ENCODE peak calls at places on chromosomes 7 and 10, in five cellular contexts. One of them, this sample, is unnamed.

GRCh38 chr7:114715907-114716306 is 206.0 kb upstream of the MDFIC start:
- DNase-seq in Peyer's patch: no peak
- DNase-seq in fibroblast of lung: peak; percentile 21
- DNase-seq in tibial artery: no peak
- DNase-seq in DND-41: no peak
- DNase-seq in this sample: no peak

GRCh38 chr7:28389504-28390385 is 22.6 kb upstream of the CREB5 start:
- DNase-seq in Peyer's patch: no peak
- DNase-seq in fibroblast of lung: peak; percentile 89
- DNase-seq in tibial artery: no peak
- DNase-seq in DND-41: no peak
- DNase-seq in this sample: no peak

GRCh38 chr10:122310311-122311050 is 39.4 kb downstream of the BTBD16 start:
- DNase-seq in Peyer's patch: no peak
- DNase-seq in fibroblast of lung: no peak
- DNase-seq in tibial artery: no peak
- DNase-seq in DND-41: no peak
- DNase-seq in this sample: peak; percentile 57

GRCh38 chr7:80967536-80968297 is 48.9 kb upstream of the SEMA3C start:
- DNase-seq in Peyer's patch: no peak
- DNase-seq in fibroblast of lung: no peak
- DNase-seq in tibial artery: no peak
- DNase-seq in DND-41: no peak
- DNase-seq in this sample: no peak

GRCh38 chr7:134460000-134460399 is 1.1 kb upstream of the AKR1B1 start:
- DNase-seq in Peyer's patch: no peak
- DNase-seq in fibroblast of lung: peak; percentile 33
- DNase-seq in tibial artery: no peak
- DNase-seq in DND-41: no peak
- DNase-seq in this sample: no peak

GRCh38 chr7:99829520-99830160 is 1.8 kb downstream of the CYP3A43 start:
- DNase-seq in Peyer's patch: no peak
- DNase-seq in fibroblast of lung: no peak
- DNase-seq in tibial artery: no peak
- DNase-seq in DND-41: no peak
- DNase-seq in this sample: no peak

GRCh38 chr10:105797234-105797890 is 1156.3 kb downstream of the SORCS3 start:
- DNase-seq in Peyer's patch: no peak
- DNase-seq in fibroblast of lung: no peak
- DNase-seq in tibial artery: no peak
- DNase-seq in DND-41: no peak
- DNase-seq in this sample: no peak

GRCh38 chr7:105336009-105336408 is 52.7 kb downstream of the SRPK2 start:
- DNase-seq in Peyer's patch: no peak
- DNase-seq in fibroblast of lung: peak; percentile 49
- DNase-seq in tibial artery: no peak
- DNase-seq in DND-41: no peak
- DNase-seq in this sample: no peak

GRCh38 chr7:119711104-119711503 is 561.9 kb upstream of the KCND2 start:
- DNase-seq in Peyer's patch: no peak
- DNase-seq in fibroblast of lung: no peak
- DNase-seq in tibial artery: no peak
- DNase-seq in DND-41: no peak
- DNase-seq in this sample: no peak

GRCh38 chr7:31716355-31716754 is 29.3 kb downstream of the PPP1R17 start:
- DNase-seq in Peyer's patch: no peak
- DNase-seq in fibroblast of lung: no peak
- DNase-seq in tibial artery: no peak
- DNase-seq in DND-41: no peak
- DNase-seq in this sample: no peak

GRCh38 chr10:73863039-73863817 is 11.1 kb downstream of the CAMK2G start:
- DNase-seq in Peyer's patch: no peak
- DNase-seq in fibroblast of lung: no peak
- DNase-seq in tibial artery: no peak
- DNase-seq in DND-41: no peak
- DNase-seq in this sample: no peak

GRCh38 chr7:138875794-138876193 is 77.8 kb upstream of the ATP6V0A4 start:
- DNase-seq in Peyer's patch: peak; percentile 24
- DNase-seq in fibroblast of lung: peak; percentile 40
- DNase-seq in tibial artery: no peak
- DNase-seq in DND-41: peak; percentile 80
- DNase-seq in this sample: no peak

GRCh38 chr7:1902231-1902855 is 232.3 kb downstream of the ELFN1 start:
- DNase-seq in Peyer's patch: no peak
- DNase-seq in fibroblast of lung: no peak
- DNase-seq in tibial artery: no peak
- DNase-seq in DND-41: no peak
- DNase-seq in this sample: no peak

GRCh38 chr10:87930929-87931835 is 67.8 kb downstream of the PTEN start:
- DNase-seq in Peyer's patch: no peak
- DNase-seq in fibroblast of lung: no peak
- DNase-seq in tibial artery: no peak
- DNase-seq in DND-41: no peak
- DNase-seq in this sample: no peak

GRCh38 chr7:73683056-73683915 is at the start of the genes BUD23 and DNAJC30:
- DNase-seq in Peyer's patch: peak; percentile 97
- DNase-seq in fibroblast of lung: peak; percentile 95
- DNase-seq in tibial artery: peak; percentile 99
- DNase-seq in DND-41: peak; percentile 97
- DNase-seq in this sample: peak; percentile 98
- TF ChIP-seq CTCF in Peyer's patch: no peak
- TF ChIP-seq CTCF in fibroblast of lung: no peak
- TF ChIP-seq CTCF in tibial artery: peak; percentile 36
- TF ChIP-seq CTCF in DND-41: no peak
- TF ChIP-seq CTCF in this sample: no peak

DNA sequence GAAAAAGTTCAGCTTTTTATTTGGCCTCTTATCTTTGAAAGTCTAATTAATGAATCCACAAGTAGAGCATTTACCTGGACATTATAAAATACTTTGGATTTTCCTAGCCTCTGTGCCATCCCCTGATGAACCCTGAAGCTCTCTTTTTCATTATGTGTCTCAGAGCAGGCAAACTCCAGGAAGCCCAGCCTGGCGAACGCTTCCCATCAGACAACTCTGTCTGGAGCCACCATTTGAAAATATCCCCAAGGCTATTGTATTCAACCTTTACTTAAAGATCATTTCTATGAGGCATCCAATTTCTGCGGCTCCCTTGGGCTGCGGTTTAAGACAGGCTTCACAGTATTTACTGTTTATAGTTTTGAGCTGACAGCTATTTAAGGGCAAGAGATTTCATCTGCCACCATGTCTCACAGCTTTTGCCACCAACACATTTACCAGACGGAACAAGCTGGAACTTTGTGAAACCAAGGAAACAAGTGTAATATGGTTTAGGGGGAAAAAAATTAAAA is 257.2 kb upstream of the GLI3 start:
- DNase-seq in Peyer's patch: no peak
- DNase-seq in fibroblast of lung: peak; percentile 28
- DNase-seq in tibial artery: no peak
- DNase-seq in DND-41: no peak
- DNase-seq in this sample: no peak
- H3K27ac ChIP-seq in Peyer's patch: peak overlapping the region; percentile 5
- H3K27ac ChIP-seq in fibroblast of lung: peak overlapping the region; percentile 53
- H3K27ac ChIP-seq in tibial artery: peak overlapping the region; percentile 48
- H3K27ac ChIP-seq in DND-41: no peak overlapping the region
- H3K27ac ChIP-seq in this sample: peak overlapping the region; percentile 6

GRCh38 chr10:44978570-44979280 is at the start of gene DEPP1:
- DNase-seq in Peyer's patch: peak; percentile 45
- DNase-seq in fibroblast of lung: peak; percentile 89
- DNase-seq in tibial artery: peak; percentile 97
- DNase-seq in DND-41: no peak
- DNase-seq in this sample: peak; percentile 96
- H3K4me1 ChIP-seq in Peyer's patch: peaks cover 5% of the 10 kb centered on the region
- H3K4me1 ChIP-seq in fibroblast of lung: peaks cover 42% of the 10 kb centered on the region
- H3K4me1 ChIP-seq in tibial artery: peaks cover 85% of the 10 kb centered on the region
- H3K4me1 ChIP-seq in DND-41: peaks cover 21% of the 10 kb centered on the region
- H3K4me1 ChIP-seq in this sample: no peaks in the 10 kb centered on the region

DNA sequence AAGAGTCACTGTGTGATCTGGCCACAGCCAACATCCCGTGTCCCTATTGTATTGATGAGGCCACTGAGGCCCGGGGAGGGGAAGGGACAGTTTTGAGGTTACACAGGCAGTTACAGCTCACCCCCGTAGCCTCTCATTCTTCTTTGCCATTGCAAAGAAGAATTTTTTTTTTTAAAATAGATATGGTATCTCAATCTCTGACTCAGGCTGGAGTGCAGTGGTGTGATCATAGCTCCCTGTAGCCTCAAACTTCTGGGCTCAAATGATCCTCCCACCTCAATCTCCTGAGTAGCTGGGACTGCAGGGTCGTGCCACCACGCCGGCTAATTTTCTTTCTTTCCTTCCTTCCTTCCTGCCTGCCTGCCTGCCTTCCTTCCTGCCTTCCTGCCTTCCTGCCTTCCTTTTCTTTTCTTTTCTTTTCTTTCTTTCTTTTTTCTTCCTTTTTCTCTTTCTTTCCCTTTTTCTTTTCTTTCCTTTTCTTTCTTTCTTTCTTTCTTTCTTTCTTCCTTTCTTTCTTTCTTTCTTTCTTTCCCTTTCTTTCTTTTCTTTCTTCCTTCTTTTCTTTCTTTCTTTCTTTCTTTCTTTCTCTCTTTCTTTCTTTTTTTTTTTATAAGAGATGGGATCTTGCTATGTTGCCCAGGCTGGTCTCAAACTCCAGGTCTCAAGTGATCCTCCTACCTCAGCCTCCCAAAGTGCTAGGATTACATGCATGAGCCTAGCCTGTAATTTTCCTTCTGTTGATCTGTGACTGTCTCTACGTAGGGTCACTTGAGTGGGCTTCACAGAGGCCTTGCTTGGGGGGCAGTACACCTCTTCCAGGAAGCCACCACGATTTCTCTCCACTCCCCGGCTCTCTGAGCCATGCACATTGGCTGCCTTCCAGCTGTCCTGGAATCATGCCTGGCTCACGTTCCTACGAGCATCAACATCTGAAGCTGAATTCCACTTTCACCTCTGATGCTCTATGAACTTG is 31.3 kb downstream of the TMEM270 start:
- DNase-seq in Peyer's patch: no peak
- DNase-seq in fibroblast of lung: peak; percentile 68
- DNase-seq in tibial artery: peak; percentile 89
- DNase-seq in DND-41: no peak
- DNase-seq in this sample: no peak
- TF ChIP-seq CTCF in Peyer's patch: no peak
- TF ChIP-seq CTCF in fibroblast of lung: no peak
- TF ChIP-seq CTCF in tibial artery: no peak
- TF ChIP-seq CTCF in DND-41: no peak
- TF ChIP-seq CTCF in this sample: no peak

DNA sequence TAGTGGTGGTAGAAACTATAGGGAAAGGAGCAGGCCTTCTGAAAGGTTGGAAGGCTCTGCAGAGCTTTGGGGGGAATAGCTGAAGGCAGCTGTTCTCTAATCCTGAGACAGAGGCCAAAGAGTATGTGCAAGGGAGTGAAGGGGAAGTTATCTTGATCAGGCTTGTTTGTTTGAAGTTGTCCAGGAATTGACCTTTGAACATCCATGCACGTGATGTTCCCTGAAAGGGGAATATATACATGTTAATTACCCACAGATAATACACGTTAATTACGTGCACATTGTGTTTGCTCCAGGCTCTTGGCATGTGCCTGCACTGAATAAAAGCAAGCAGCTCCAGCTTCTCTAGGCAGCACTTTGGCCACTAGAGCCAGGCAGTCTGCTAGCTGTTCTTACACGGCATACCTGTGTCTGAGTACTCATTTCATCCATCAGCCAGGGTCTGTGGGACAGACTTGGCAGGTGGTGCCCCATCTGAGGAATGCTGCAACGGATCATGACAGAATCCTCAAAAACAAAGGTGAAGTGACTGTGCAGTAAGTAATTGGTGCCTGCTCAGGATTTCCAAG is 18.0 kb upstream of the STARD3NL start:
- DNase-seq in Peyer's patch: no peak
- DNase-seq in fibroblast of lung: no peak
- DNase-seq in tibial artery: no peak
- DNase-seq in DND-41: no peak
- DNase-seq in this sample: no peak
- H3K27ac ChIP-seq in Peyer's patch: no peak overlapping the region
- H3K27ac ChIP-seq in fibroblast of lung: no peak overlapping the region
- H3K27ac ChIP-seq in tibial artery: no peak overlapping the region
- H3K27ac ChIP-seq in DND-41: no peak overlapping the region
- H3K27ac ChIP-seq in this sample: no peak overlapping the region

GRCh38 chr10:114364726-114365125 is 39.6 kb downstream of the AFAP1L2 start:
- DNase-seq in Peyer's patch: no peak
- DNase-seq in fibroblast of lung: no peak
- DNase-seq in tibial artery: no peak
- DNase-seq in DND-41: no peak
- DNase-seq in this sample: no peak

GRCh38 chr10:114362831-114363355 is 41.4 kb downstream of the AFAP1L2 start:
- DNase-seq in Peyer's patch: no peak
- DNase-seq in fibroblast of lung: no peak
- DNase-seq in tibial artery: no peak
- DNase-seq in DND-41: no peak
- DNase-seq in this sample: no peak

GRCh38 chr10:114367676-114368391 is 36.5 kb downstream of the AFAP1L2 start:
- DNase-seq in Peyer's patch: no peak
- DNase-seq in fibroblast of lung: peak; percentile 69
- DNase-seq in tibial artery: no peak
- DNase-seq in DND-41: no peak
- DNase-seq in this sample: no peak

GRCh38 chr10:114367041-114367675 is 37.1 kb downstream of the AFAP1L2 start:
- DNase-seq in Peyer's patch: no peak
- DNase-seq in fibroblast of lung: peak; percentile 86
- DNase-seq in tibial artery: no peak
- DNase-seq in DND-41: no peak
- DNase-seq in this sample: no peak

GRCh38 chr10:114363745-114364460 is 40.4 kb downstream of the AFAP1L2 start:
- DNase-seq in Peyer's patch: no peak
- DNase-seq in fibroblast of lung: peak; percentile 52
- DNase-seq in tibial artery: no peak
- DNase-seq in DND-41: no peak
- DNase-seq in this sample: no peak
- H3K4me1 ChIP-seq in Peyer's patch: no peaks in the 10 kb centered on the region
- H3K4me1 ChIP-seq in fibroblast of lung: no peaks in the 10 kb centered on the region
- H3K4me1 ChIP-seq in tibial artery: peaks cover 17% of the 10 kb centered on the region
- H3K4me1 ChIP-seq in DND-41: no peaks in the 10 kb centered on the region
- H3K4me1 ChIP-seq in this sample: peaks cover 12% of the 10 kb centered on the region